ENCODE peak calls at places on chromosome 1, in five cellular contexts. One of them, this sample, is unnamed. For H3K36me3, the result is how much of the 10 kb centered on the place peaks cover.

GRCh38 chr1:109818351-109819325 is 54.9 kb upstream of the EPS8L3 start:
- DNase-seq in fibroblast of lung: no peak
- DNase-seq in thoracic aorta: no peak
- DNase-seq in CD4-positive, alpha-beta memory T cell: no peak
- DNase-seq in spleen: peak
- DNase-seq in this sample: no peak

GRCh38 chr1:101128211-101128727 is 102.7 kb upstream of the DPH5 start:
- DNase-seq in fibroblast of lung: no peak
- DNase-seq in thoracic aorta: no peak
- DNase-seq in CD4-positive, alpha-beta memory T cell: peak
- DNase-seq in spleen: no peak
- DNase-seq in this sample: no peak

GRCh38 chr1:233704125-233704881 is 90.4 kb downstream of the KCNK1 start:
- DNase-seq in fibroblast of lung: peak
- DNase-seq in thoracic aorta: no peak
- DNase-seq in CD4-positive, alpha-beta memory T cell: no peak
- DNase-seq in spleen: no peak
- DNase-seq in this sample: no peak

GRCh38 chr1:237204841-237205240 is 162.9 kb downstream of the RYR2 start:
- DNase-seq in fibroblast of lung: no peak
- DNase-seq in thoracic aorta: no peak
- DNase-seq in CD4-positive, alpha-beta memory T cell: no peak
- DNase-seq in spleen: no peak
- DNase-seq in this sample: no peak

GRCh38 chr1:9302745-9303524 is 10.2 kb downstream of the SPSB1 start:
- DNase-seq in fibroblast of lung: peak
- DNase-seq in thoracic aorta: no peak
- DNase-seq in CD4-positive, alpha-beta memory T cell: no peak
- DNase-seq in spleen: no peak
- DNase-seq in this sample: no peak

GRCh38 chr1:71245246-71245645 is 164.4 kb upstream of the ZRANB2 start:
- DNase-seq in fibroblast of lung: no peak
- DNase-seq in thoracic aorta: no peak
- DNase-seq in CD4-positive, alpha-beta memory T cell: no peak
- DNase-seq in spleen: no peak
- DNase-seq in this sample: no peak

GRCh38 chr1:18927654-18928272 is 25.4 kb upstream of the ALDH4A1 start:
- DNase-seq in fibroblast of lung: peak
- DNase-seq in thoracic aorta: no peak
- DNase-seq in CD4-positive, alpha-beta memory T cell: peak
- DNase-seq in spleen: no peak
- DNase-seq in this sample: no peak

GRCh38 chr1:18035145-18035544 is 72.5 kb upstream of the IGSF21 start:
- DNase-seq in fibroblast of lung: no peak
- DNase-seq in thoracic aorta: no peak
- DNase-seq in CD4-positive, alpha-beta memory T cell: no peak
- DNase-seq in spleen: no peak
- DNase-seq in this sample: no peak

GRCh38 chr1:5142389-5142788 is 488.0 kb downstream of the AJAP1 start:
- DNase-seq in fibroblast of lung: no peak
- DNase-seq in thoracic aorta: no peak
- DNase-seq in CD4-positive, alpha-beta memory T cell: no peak
- DNase-seq in spleen: no peak
- DNase-seq in this sample: no peak

GRCh38 chr1:2024451-2024850 is 5.3 kb downstream of the GABRD start:
- DNase-seq in fibroblast of lung: no peak
- DNase-seq in thoracic aorta: no peak
- DNase-seq in CD4-positive, alpha-beta memory T cell: no peak
- DNase-seq in spleen: no peak
- DNase-seq in this sample: no peak

GRCh38 chr1:157170677-157171515 is 32.7 kb upstream of the ETV3 start:
- DNase-seq in fibroblast of lung: no peak
- DNase-seq in thoracic aorta: no peak
- DNase-seq in CD4-positive, alpha-beta memory T cell: no peak
- DNase-seq in spleen: no peak
- DNase-seq in this sample: no peak

GRCh38 chr1:77975386-77975785 is 3.5 kb downstream of the FUBP1 start:
- DNase-seq in fibroblast of lung: peak
- DNase-seq in thoracic aorta: no peak
- DNase-seq in CD4-positive, alpha-beta memory T cell: no peak
- DNase-seq in spleen: no peak
- DNase-seq in this sample: no peak

GRCh38 chr1:196678510-196678884 is 26.7 kb downstream of the CFH start:
- DNase-seq in fibroblast of lung: peak
- DNase-seq in thoracic aorta: no peak
- DNase-seq in CD4-positive, alpha-beta memory T cell: no peak
- DNase-seq in spleen: no peak
- DNase-seq in this sample: no peak

GRCh38 chr1:204267191-204267601 is 53.4 kb upstream of the GOLT1A start:
- DNase-seq in fibroblast of lung: no peak
- DNase-seq in thoracic aorta: no peak
- DNase-seq in CD4-positive, alpha-beta memory T cell: no peak
- DNase-seq in spleen: peak
- DNase-seq in this sample: no peak

GRCh38 chr1:178997428-178997827 is 28.3 kb upstream of the FAM20B start:
- DNase-seq in fibroblast of lung: no peak
- DNase-seq in thoracic aorta: no peak
- DNase-seq in CD4-positive, alpha-beta memory T cell: no peak
- DNase-seq in spleen: no peak
- DNase-seq in this sample: no peak

GRCh38 chr1:111802110-111802509 is 46.4 kb downstream of the DDX20 start:
- DNase-seq in fibroblast of lung: no peak
- DNase-seq in thoracic aorta: no peak
- DNase-seq in CD4-positive, alpha-beta memory T cell: no peak
- DNase-seq in spleen: no peak
- DNase-seq in this sample: no peak

GRCh38 chr1:178031856-178032320 is 62.0 kb upstream of the RASAL2 start:
- DNase-seq in fibroblast of lung: peak
- DNase-seq in thoracic aorta: peak
- DNase-seq in CD4-positive, alpha-beta memory T cell: no peak
- DNase-seq in spleen: no peak
- DNase-seq in this sample: peak

GRCh38 chr1:162922196-162922595 is 61.2 kb upstream of the CCDC190 start:
- DNase-seq in fibroblast of lung: peak
- DNase-seq in thoracic aorta: no peak
- DNase-seq in CD4-positive, alpha-beta memory T cell: no peak
- DNase-seq in spleen: no peak
- DNase-seq in this sample: no peak

GRCh38 chr1:77031101-77031662 is 163.9 kb downstream of the ST6GALNAC5 start:
- DNase-seq in fibroblast of lung: peak
- DNase-seq in thoracic aorta: no peak
- DNase-seq in CD4-positive, alpha-beta memory T cell: no peak
- DNase-seq in spleen: no peak
- DNase-seq in this sample: no peak

GRCh38 chr1:163090321-163090945 is 21.3 kb downstream of the RGS4 start:
- DNase-seq in fibroblast of lung: peak
- DNase-seq in thoracic aorta: no peak
- DNase-seq in CD4-positive, alpha-beta memory T cell: no peak
- DNase-seq in spleen: no peak
- DNase-seq in this sample: no peak

GRCh38 chr1:6052543-6053205 is 7.0 kb downstream of the KCNAB2 start:
- DNase-seq in fibroblast of lung: peak
- DNase-seq in thoracic aorta: no peak
- DNase-seq in CD4-positive, alpha-beta memory T cell: peak
- DNase-seq in spleen: no peak
- DNase-seq in this sample: no peak

GRCh38 chr1:220378571-220379302 is 106.5 kb upstream of the RAB3GAP2 start:
- DNase-seq in fibroblast of lung: no peak
- DNase-seq in thoracic aorta: no peak
- DNase-seq in CD4-positive, alpha-beta memory T cell: no peak
- DNase-seq in spleen: no peak
- DNase-seq in this sample: no peak

GRCh38 chr1:62621907-62622306 is 24.6 kb downstream of the ANGPTL3 start:
- DNase-seq in fibroblast of lung: peak
- DNase-seq in thoracic aorta: no peak
- DNase-seq in CD4-positive, alpha-beta memory T cell: no peak
- DNase-seq in spleen: no peak
- DNase-seq in this sample: no peak

GRCh38 chr1:165828103-165828558 is 717 bp downstream of the UCK2 start:
- DNase-seq in fibroblast of lung: peak
- DNase-seq in thoracic aorta: no peak
- DNase-seq in CD4-positive, alpha-beta memory T cell: peak
- DNase-seq in spleen: peak
- DNase-seq in this sample: no peak

GRCh38 chr1:184061396-184062003 is 10.0 kb downstream of the TSEN15 start:
- DNase-seq in fibroblast of lung: peak
- DNase-seq in thoracic aorta: no peak
- DNase-seq in CD4-positive, alpha-beta memory T cell: no peak
- DNase-seq in spleen: no peak
- DNase-seq in this sample: no peak

GRCh38 chr1:36466370-36467026 is 2.3 kb upstream of the MRPS15 start:
- DNase-seq in fibroblast of lung: no peak
- DNase-seq in thoracic aorta: no peak
- DNase-seq in CD4-positive, alpha-beta memory T cell: no peak
- DNase-seq in spleen: peak
- DNase-seq in this sample: no peak

GRCh38 chr1:21524220-21524619 is 15.0 kb downstream of the ALPL start:
- DNase-seq in fibroblast of lung: no peak
- DNase-seq in thoracic aorta: no peak
- DNase-seq in CD4-positive, alpha-beta memory T cell: no peak
- DNase-seq in spleen: peak
- DNase-seq in this sample: no peak

GRCh38 chr1:98110674-98111073 is 189.8 kb upstream of the DPYD start:
- DNase-seq in fibroblast of lung: peak
- DNase-seq in thoracic aorta: no peak
- DNase-seq in CD4-positive, alpha-beta memory T cell: no peak
- DNase-seq in spleen: no peak
- DNase-seq in this sample: no peak

GRCh38 chr1:42348498-42348897 is 13.5 kb upstream of the FOXJ3 start:
- DNase-seq in fibroblast of lung: no peak
- DNase-seq in thoracic aorta: no peak
- DNase-seq in CD4-positive, alpha-beta memory T cell: no peak
- DNase-seq in spleen: no peak
- DNase-seq in this sample: no peak

GRCh38 chr1:24060482-24060881 is 51.5 kb downstream of the MYOM3 start:
- DNase-seq in fibroblast of lung: no peak
- DNase-seq in thoracic aorta: no peak
- DNase-seq in CD4-positive, alpha-beta memory T cell: no peak
- DNase-seq in spleen: peak
- DNase-seq in this sample: no peak

GRCh38 chr1:24062221-24062620 is 49.7 kb downstream of the MYOM3 start:
- DNase-seq in fibroblast of lung: no peak
- DNase-seq in thoracic aorta: no peak
- DNase-seq in CD4-positive, alpha-beta memory T cell: no peak
- DNase-seq in spleen: peak
- DNase-seq in this sample: no peak

GRCh38 chr1:24067978-24068377 is 44.0 kb downstream of the MYOM3 start:
- DNase-seq in fibroblast of lung: no peak
- DNase-seq in thoracic aorta: no peak
- DNase-seq in CD4-positive, alpha-beta memory T cell: no peak
- DNase-seq in spleen: no peak
- DNase-seq in this sample: no peak

GRCh38 chr1:24069817-24070216 is 42.1 kb downstream of the MYOM3 start:
- DNase-seq in fibroblast of lung: no peak
- DNase-seq in thoracic aorta: no peak
- DNase-seq in CD4-positive, alpha-beta memory T cell: no peak
- DNase-seq in spleen: no peak
- DNase-seq in this sample: no peak

DNA sequence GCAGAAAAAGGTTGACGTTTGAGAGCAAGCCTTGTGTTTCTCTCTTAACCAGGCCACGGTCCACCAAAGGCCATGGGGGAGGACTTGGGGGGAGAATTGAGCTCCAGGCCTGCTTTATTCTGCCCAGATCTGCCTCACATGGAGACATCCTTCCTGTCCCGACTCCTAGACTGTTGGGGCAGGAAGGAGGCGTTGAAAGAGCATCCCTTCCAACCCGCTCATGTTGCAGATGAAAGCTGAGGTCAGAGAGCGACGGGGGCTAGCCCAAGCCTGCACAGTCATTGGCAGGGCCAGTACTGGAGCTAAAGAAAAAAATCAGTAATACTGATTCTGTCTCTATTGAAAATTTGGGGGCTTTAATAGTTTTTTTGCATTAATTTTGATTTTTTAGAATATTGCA is 46.6 kb downstream of the MYOM3 start:
- DNase-seq in fibroblast of lung: no peak
- DNase-seq in thoracic aorta: no peak
- DNase-seq in CD4-positive, alpha-beta memory T cell: no peak
- DNase-seq in spleen: no peak
- DNase-seq in this sample: no peak
- H3K36me3 ChIP-seq in fibroblast of lung: under half
- H3K36me3 ChIP-seq in thoracic aorta: under half
- H3K36me3 ChIP-seq in CD4-positive, alpha-beta memory T cell: under half
- H3K36me3 ChIP-seq in spleen: under half
- H3K36me3 ChIP-seq in this sample: under half

DNA sequence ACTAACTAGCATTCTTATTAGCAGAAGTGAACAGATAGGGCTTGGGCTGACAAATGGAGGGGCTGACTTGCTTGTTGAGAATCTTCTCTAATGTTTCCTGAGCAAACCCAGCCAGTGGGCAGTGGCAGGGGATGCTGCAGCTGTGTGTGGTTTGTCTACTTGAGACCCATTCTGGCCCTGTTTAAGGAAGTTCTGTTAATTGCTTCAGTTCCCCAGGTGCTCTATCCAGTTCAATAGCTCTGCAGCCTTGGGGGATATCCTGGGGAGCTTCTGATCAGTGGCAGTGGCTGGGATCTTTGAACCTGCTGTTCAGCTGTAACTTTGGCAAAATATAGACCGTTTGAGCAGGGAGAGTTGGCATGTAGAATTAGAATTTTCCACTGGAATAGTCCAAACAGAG is 137.4 kb downstream of the ZNF326 start:
- DNase-seq in fibroblast of lung: no peak
- DNase-seq in thoracic aorta: no peak
- DNase-seq in CD4-positive, alpha-beta memory T cell: no peak
- DNase-seq in spleen: no peak
- DNase-seq in this sample: no peak
- H3K36me3 ChIP-seq in fibroblast of lung: under half
- H3K36me3 ChIP-seq in thoracic aorta: under half
- H3K36me3 ChIP-seq in CD4-positive, alpha-beta memory T cell: under half
- H3K36me3 ChIP-seq in spleen: under half
- H3K36me3 ChIP-seq in this sample: under half

GRCh38 chr1:226384040-226384439 is 23.9 kb downstream of the PARP1 start:
- DNase-seq in fibroblast of lung: no peak
- DNase-seq in thoracic aorta: no peak
- DNase-seq in CD4-positive, alpha-beta memory T cell: no peak
- DNase-seq in spleen: no peak
- DNase-seq in this sample: no peak

GRCh38 chr1:226378071-226378470 is 29.8 kb downstream of the PARP1 start:
- DNase-seq in fibroblast of lung: peak
- DNase-seq in thoracic aorta: no peak
- DNase-seq in CD4-positive, alpha-beta memory T cell: no peak
- DNase-seq in spleen: no peak
- DNase-seq in this sample: no peak

GRCh38 chr1:226384717-226385116 is 23.2 kb downstream of the PARP1 start:
- DNase-seq in fibroblast of lung: no peak
- DNase-seq in thoracic aorta: no peak
- DNase-seq in CD4-positive, alpha-beta memory T cell: no peak
- DNase-seq in spleen: no peak
- DNase-seq in this sample: no peak

GRCh38 chr1:226381226-226381998 is 26.5 kb downstream of the PARP1 start:
- DNase-seq in fibroblast of lung: no peak
- DNase-seq in thoracic aorta: no peak
- DNase-seq in CD4-positive, alpha-beta memory T cell: no peak
- DNase-seq in spleen: no peak
- DNase-seq in this sample: no peak

GRCh38 chr1:226382030-226382429 is 25.9 kb downstream of the PARP1 start:
- DNase-seq in fibroblast of lung: no peak
- DNase-seq in thoracic aorta: no peak
- DNase-seq in CD4-positive, alpha-beta memory T cell: no peak
- DNase-seq in spleen: no peak
- DNase-seq in this sample: no peak
- H3K36me3 ChIP-seq in fibroblast of lung: under half
- H3K36me3 ChIP-seq in thoracic aorta: half or more
- H3K36me3 ChIP-seq in CD4-positive, alpha-beta memory T cell: half or more
- H3K36me3 ChIP-seq in spleen: under half
- H3K36me3 ChIP-seq in this sample: under half

GRCh38 chr1:39564340-39564739 is 12.2 kb downstream of the PABPC4 start:
- DNase-seq in fibroblast of lung: no peak
- DNase-seq in thoracic aorta: no peak
- DNase-seq in CD4-positive, alpha-beta memory T cell: no peak
- DNase-seq in spleen: no peak
- DNase-seq in this sample: no peak
- H3K36me3 ChIP-seq in fibroblast of lung: under half
- H3K36me3 ChIP-seq in thoracic aorta: half or more
- H3K36me3 ChIP-seq in CD4-positive, alpha-beta memory T cell: half or more
- H3K36me3 ChIP-seq in spleen: under half
- H3K36me3 ChIP-seq in this sample: half or more